ENCODE peak calls at places on chromosomes 12 and 14, in nine cellular contexts. L, H, D, Q, J, M, S, W and G are unnamed samples.

GRCh38 chr14:68775614-68776126 is 17.2 kb downstream of the ZFP36L1 start:
- DNase-seq in L (no peak), H (no peak), D (no peak), Q (no peak), J (no peak), M (no peak), S (no peak), W (no peak), G (peak; percentile 11)

GRCh38 chr12:47882796-47883546 is 21.8 kb downstream of the VDR start:
- DNase-seq in L (peak; percentile 33), H (no peak), D (no peak), Q (no peak), J (no peak), M (peak; percentile 37), S (no peak), W (peak; percentile 67), G (no peak)

GRCh38 chr12:105978686-105979085 is 160.1 kb downstream of the NUAK1 start:
- DNase-seq in L (no peak), H (no peak), D (no peak), Q (peak; percentile 44), J (no peak), M (no peak), S (no peak), W (no peak), G (no peak)

GRCh38 chr12:22287056-22287455 is 47.5 kb downstream of the ST8SIA1 start:
- DNase-seq in L (no peak), H (no peak), D (no peak), Q (no peak), J (no peak), M (no peak), S (no peak), W (no peak), G (no peak)

GRCh38 chr14:20866963-20867362 is 24.2 kb upstream of the RNASE3 start:
- DNase-seq in L (no peak), H (no peak), D (no peak), Q (peak; percentile 43), J (no peak), M (no peak), S (no peak), W (no peak), G (no peak)

GRCh38 chr12:46523863-46524770 is 151.5 kb upstream of the SLC38A2 start:
- DNase-seq in L (no peak), H (peak; percentile 61), D (no peak), Q (peak; percentile 74), J (peak; percentile 98), M (peak; percentile 60), S (peak; percentile 37), W (no peak), G (no peak)

GRCh38 chr12:132886529-132887477 is 602 bp downstream of the CHFR start:
- DNase-seq in L (peak; percentile 47), H (peak; percentile 28), D (no peak), Q (peak; percentile 21), J (no peak), M (no peak), S (peak; percentile 8), W (no peak), G (no peak)

GRCh38 chr14:21874946-21875345 is 201.3 kb upstream of the OR4E1 start:
- DNase-seq in L (no peak), H (no peak), D (no peak), Q (no peak), J (no peak), M (peak; percentile 33), S (no peak), W (no peak), G (no peak)

GRCh38 chr14:81137316-81137715 is 83.4 kb downstream of the GTF2A1 start:
- DNase-seq in L (no peak), H (peak; percentile 46), D (no peak), Q (peak; percentile 17), J (peak; percentile 94), M (no peak), S (no peak), W (no peak), G (no peak)

GRCh38 chr14:78005325-78005724 is 164.8 kb upstream of the NRXN3 start:
- DNase-seq in L (peak; percentile 55), H (no peak), D (no peak), Q (peak; percentile 58), J (peak; percentile 68), M (no peak), S (no peak), W (no peak), G (no peak)

GRCh38 chr14:79825046-79825521 is 386.2 kb downstream of the DIO2 start:
- DNase-seq in L (no peak), H (no peak), D (peak; percentile 91), Q (peak; percentile 77), J (peak; percentile 51), M (no peak), S (no peak), W (peak; percentile 16), G (no peak)

GRCh38 chr12:24561882-24562760 is 386.8 kb downstream of the BCAT1 start:
- DNase-seq in L (peak; percentile 54), H (peak; percentile 36), D (peak; percentile 58), Q (peak; percentile 73), J (peak; percentile 9), M (no peak), S (no peak), W (peak; percentile 34), G (peak; percentile 88)

GRCh38 chr14:87617079-87617478 is 375.9 kb downstream of the GALC start:
- DNase-seq in L (no peak), H (no peak), D (no peak), Q (no peak), J (no peak), M (no peak), S (no peak), W (no peak), G (no peak)

GRCh38 chr12:112638420-112638819 is 153.1 kb upstream of the RPH3A start:
- DNase-seq in L (no peak), H (no peak), D (no peak), Q (no peak), J (no peak), M (no peak), S (no peak), W (no peak), G (no peak)

GRCh38 chr12:115956674-115957073 is 320.8 kb downstream of the MED13L start:
- DNase-seq in L (no peak), H (no peak), D (no peak), Q (no peak), J (no peak), M (no peak), S (no peak), W (no peak), G (no peak)

GRCh38 chr14:90796319-90796718 is 19.9 kb downstream of the TTC7B start:
- DNase-seq in L (no peak), H (no peak), D (no peak), Q (no peak), J (no peak), M (no peak), S (no peak), W (no peak), G (no peak)

GRCh38 chr12:65099182-65099581 is 21.9 kb downstream of the WIF1 start:
- DNase-seq in L (no peak), H (no peak), D (no peak), Q (no peak), J (no peak), M (no peak), S (no peak), W (no peak), G (no peak)

GRCh38 chr12:95215925-95216324 is 1.3 kb downstream of the FGD6 start:
- DNase-seq in L (peak; percentile 21), H (no peak), D (no peak), Q (peak; percentile 67), J (peak; percentile 64), M (no peak), S (no peak), W (no peak), G (no peak)

GRCh38 chr14:90581745-90582144 is 184.9 kb downstream of the CALM1 start:
- DNase-seq in L (no peak), H (no peak), D (no peak), Q (no peak), J (no peak), M (no peak), S (no peak), W (no peak), G (no peak)

GRCh38 chr12:56928262-56928661 is 5.9 kb downstream of the SDR9C7 start:
- DNase-seq in L (no peak), H (no peak), D (no peak), Q (peak; percentile 3), J (no peak), M (no peak), S (no peak), W (no peak), G (no peak)

GRCh38 chr12:33560653-33561208 is 121.1 kb upstream of the SYT10 start:
- DNase-seq in L (no peak), H (no peak), D (no peak), Q (no peak), J (no peak), M (no peak), S (no peak), W (no peak), G (no peak)

GRCh38 chr14:25833341-25834121 is 764.3 kb downstream of the NOVA1 start:
- DNase-seq in L (peak; percentile 80), H (no peak), D (peak; percentile 68), Q (peak; percentile 16), J (peak; percentile 21), M (no peak), S (no peak), W (peak; percentile 34), G (no peak)

GRCh38 chr12:120468846-120469449 is 600 bp downstream of the SRSF9 start:
- DNase-seq in L (no peak), H (peak; percentile 27), D (no peak), Q (no peak), J (no peak), M (no peak), S (peak; percentile 4), W (peak; percentile 15), G (peak; percentile 28)

GRCh38 chr12:104057771-104058197 is 6.5 kb upstream of the HCFC2 start:
- DNase-seq in L (no peak), H (no peak), D (no peak), Q (peak; percentile 43), J (peak; percentile 35), M (peak; percentile 10), S (no peak), W (no peak), G (no peak)

GRCh38 chr12:130127909-130128763 is 34.1 kb upstream of the FZD10 start:
- DNase-seq in L (no peak), H (no peak), D (no peak), Q (no peak), J (no peak), M (no peak), S (no peak), W (peak; percentile 45), G (peak; percentile 90)

GRCh38 chr14:104395276-104395675 is 184.3 kb upstream of the C14orf180 start:
- DNase-seq in L (no peak), H (no peak), D (no peak), Q (no peak), J (no peak), M (no peak), S (no peak), W (peak; percentile 5), G (peak; percentile 24)